ENCODE peak calls at places on chromosomes 12 and 14, in six cellular contexts. U is H54, A is IMR-90, W is A549, P is HepG2, D is HCT116. F is an unnamed sample.

GRCh38 chr12:51910691-51911090 is 3.4 kb downstream of the ACVRL1 start:
- DNase-seq in U (no peak), A (no peak), W (no peak), P (no peak), D (no peak), F (no peak)

GRCh38 chr14:77844802-77845201 is 44.9 kb downstream of the ADCK1 start:
- DNase-seq in U (no peak), A (no peak), W (no peak), P (no peak), D (no peak), F (no peak)

GRCh38 chr14:77086017-77086727 is 11.9 kb upstream of the CIPC start:
- DNase-seq in U (no peak), A (peak), W (peak), P (peak), D (no peak), F (no peak)

GRCh38 chr12:124617615-124618014 is 50.2 kb upstream of the NCOR2 start:
- DNase-seq in U (no peak), A (no peak), W (no peak), P (no peak), D (no peak), F (no peak)

GRCh38 chr12:106632797-106633450 is 50.1 kb downstream of the RFX4 start:
- DNase-seq in U (no peak), A (no peak), W (peak), P (peak), D (peak), F (no peak)

GRCh38 chr12:122366685-122367475 is 55.6 kb downstream of the CLIP1 start:
- DNase-seq in U (peak), A (peak), W (peak), P (peak), D (peak), F (peak)

GRCh38 chr12:104752016-104752415 is 206.1 kb downstream of the SLC41A2 start:
- DNase-seq in U (no peak), A (no peak), W (no peak), P (no peak), D (no peak), F (no peak)

GRCh38 chr12:27970981-27971489 is 1.5 kb downstream of the PTHLH start:
- DNase-seq in U (no peak), A (no peak), W (no peak), P (no peak), D (no peak), F (no peak)

GRCh38 chr14:90184571-90185266 is 71.6 kb upstream of the PSMC1 start:
- DNase-seq in U (no peak), A (no peak), W (no peak), P (no peak), D (no peak), F (no peak)

GRCh38 chr14:77120771-77121743 is 20.5 kb downstream of the ZDHHC22 start:
- DNase-seq in U (no peak), A (no peak), W (no peak), P (no peak), D (no peak), F (no peak)

GRCh38 chr12:101713059-101713682 is 15.7 kb downstream of the CHPT1 start:
- DNase-seq in U (no peak), A (no peak), W (no peak), P (peak), D (no peak), F (no peak)

GRCh38 chr12:119235352-119235751 is 56.6 kb downstream of the HSPB8 start:
- DNase-seq in U (no peak), A (no peak), W (peak), P (no peak), D (no peak), F (no peak)

GRCh38 chr14:51873221-51873893 is 12.9 kb downstream of the GNG2 start:
- DNase-seq in U (peak), A (peak), W (peak), P (no peak), D (peak), F (peak)

GRCh38 chr14:70660967-70661871 is 19.5 kb downstream of the TTC9 start:
- DNase-seq in U (no peak), A (no peak), W (no peak), P (no peak), D (no peak), F (no peak)

GRCh38 chr14:97329701-97330100 is 532.5 kb downstream of the VRK1 start:
- DNase-seq in U (no peak), A (no peak), W (no peak), P (no peak), D (no peak), F (no peak)

GRCh38 chr12:45232771-45233372 is 17.0 kb downstream of the ANO6 start:
- DNase-seq in U (peak), A (peak), W (peak), P (peak), D (peak), F (no peak)

GRCh38 chr14:75299064-75299463 is 20.4 kb downstream of the FOS start:
- DNase-seq in U (no peak), A (no peak), W (no peak), P (no peak), D (no peak), F (no peak)

GRCh38 chr12:58412466-58412865 is 471.1 kb downstream of the ATP23 start:
- DNase-seq in U (no peak), A (no peak), W (no peak), P (no peak), D (no peak), F (peak)

GRCh38 chr14:101369194-101369915 is 191.9 kb upstream of the DIO3 start:
- DNase-seq in U (no peak), A (no peak), W (no peak), P (no peak), D (no peak), F (no peak)

GRCh38 chr12:55996715-55997534 is at the start of gene SUOX:
- DNase-seq in U (peak), A (peak), W (peak), P (peak), D (peak), F (peak)
- TF ChIP-seq POLR2A in U (peak), A (no peak), W (peak), P (peak), D (peak), F (peak)

GRCh38 chr12:12562016-12562483 is 613 bp downstream of the DUSP16 start:
- DNase-seq in U (no peak), A (peak), W (peak), P (no peak), D (no peak), F (peak)

GRCh38 chr12:12560587-12561304 is 1.9 kb downstream of the DUSP16 start:
- DNase-seq in U (peak), A (peak), W (peak), P (peak), D (no peak), F (peak)

GRCh38 chr12:12563529-12563928 is 866 bp upstream of the DUSP16 start:
- DNase-seq in U (no peak), A (peak), W (no peak), P (no peak), D (no peak), F (peak)

GRCh38 chr12:12561305-12562015 is 1.2 kb downstream of the DUSP16 start:
- DNase-seq in U (peak), A (peak), W (peak), P (peak), D (no peak), F (peak)

GRCh38 chr12:12562585-12563245 is at the start of gene DUSP16:
- DNase-seq in U (peak), A (peak), W (peak), P (peak), D (peak), F (peak)
- TF ChIP-seq POLR2A in U (peak), A (peak), W (peak), P (peak), D (peak), F (peak)

DNA sequence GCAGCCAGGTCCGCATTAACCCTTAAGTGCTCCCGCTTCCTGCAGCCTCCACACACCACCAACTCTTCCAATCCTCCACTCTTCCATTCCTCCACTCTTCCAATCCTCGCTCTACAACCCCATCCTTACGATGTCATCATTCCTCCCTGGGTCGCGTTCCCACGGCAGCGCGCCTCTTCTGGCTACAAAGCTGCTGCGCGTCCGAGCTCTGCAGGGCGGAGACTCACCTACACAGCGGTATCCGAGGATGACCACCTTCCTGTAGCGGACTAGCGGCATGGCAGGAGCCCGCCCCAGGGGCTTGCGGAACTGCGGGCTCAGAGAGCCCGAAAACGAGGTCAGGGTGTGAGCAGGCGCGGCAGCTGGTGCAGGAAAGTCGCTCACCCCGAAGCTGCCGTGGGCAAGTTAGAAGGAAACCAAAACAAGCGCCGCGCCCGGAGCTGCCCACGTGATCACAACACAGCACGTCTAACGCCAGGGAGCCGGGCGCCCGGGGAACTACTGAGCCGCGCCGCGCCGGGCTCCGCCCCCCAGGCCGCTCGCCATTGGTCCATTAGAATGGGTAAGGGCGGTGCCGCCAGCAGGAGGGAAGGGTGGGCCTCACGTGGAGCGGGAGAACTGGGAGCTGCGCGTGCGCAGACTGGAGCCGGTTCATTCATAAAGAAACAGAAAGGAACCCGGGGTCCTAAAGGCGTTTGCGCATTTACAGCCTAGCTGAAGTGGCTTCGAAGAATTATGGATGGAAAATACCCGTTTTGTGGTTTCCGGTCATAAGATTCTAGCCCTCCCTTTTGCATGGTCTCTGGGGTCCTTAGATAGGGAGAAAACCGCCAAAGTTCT is at the start of gene RHEBL1:
- DNase-seq in U (peak), A (peak), W (peak), P (peak), D (peak), F (peak)
- TF ChIP-seq POLR2A in U (no peak), A (no peak), W (no peak), P (no peak), D (no peak), F (peak)

DNA sequence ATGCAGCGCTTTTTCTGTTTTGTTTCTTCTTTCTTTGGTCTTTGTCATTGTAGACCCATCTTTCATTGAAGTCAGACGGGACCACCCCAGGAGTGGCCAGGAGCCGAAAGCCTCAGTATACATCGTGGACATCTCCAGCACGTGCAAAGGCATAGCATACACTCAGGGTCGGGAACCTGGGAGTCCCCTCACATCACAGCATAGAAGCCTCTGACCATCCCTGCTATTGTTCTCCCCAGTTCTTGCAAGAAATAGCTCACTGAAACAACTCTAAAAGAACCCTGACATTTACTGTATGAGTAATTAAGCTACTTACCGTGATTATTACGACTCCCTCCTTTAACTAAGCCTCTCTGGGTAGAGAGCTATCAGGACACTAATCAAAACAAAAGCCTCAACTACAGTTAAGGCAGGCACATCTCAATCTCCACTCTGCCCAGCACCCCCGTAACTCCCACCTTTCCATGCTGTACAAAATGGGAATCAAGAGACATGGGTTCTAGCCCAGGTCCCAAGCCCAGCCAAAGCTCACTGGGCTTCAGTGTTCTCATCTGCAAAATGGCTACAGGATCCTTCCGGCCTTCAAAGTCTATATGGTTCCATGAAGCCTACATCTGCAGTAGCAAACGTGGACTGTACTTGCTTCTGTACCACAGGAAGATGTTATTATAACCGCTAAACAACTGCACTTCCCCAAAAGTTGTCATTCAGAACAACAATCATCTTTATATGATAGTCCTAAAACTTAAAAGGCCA is 6.7 kb downstream of the CCDC88C start:
- DNase-seq in U (no peak), A (no peak), W (no peak), P (no peak), D (no peak), F (no peak)
- TF ChIP-seq POLR2A in U (no peak), A (no peak), W (no peak), P (no peak), D (no peak), F (no peak)

GRCh38 chr14:36971263-36971855 is 201.0 kb downstream of the SLC25A21 start:
- DNase-seq in U (no peak), A (no peak), W (no peak), P (no peak), D (no peak), F (peak)
- TF ChIP-seq POLR2A in U (no peak), A (no peak), W (no peak), P (no peak), D (no peak), F (no peak)

DNA sequence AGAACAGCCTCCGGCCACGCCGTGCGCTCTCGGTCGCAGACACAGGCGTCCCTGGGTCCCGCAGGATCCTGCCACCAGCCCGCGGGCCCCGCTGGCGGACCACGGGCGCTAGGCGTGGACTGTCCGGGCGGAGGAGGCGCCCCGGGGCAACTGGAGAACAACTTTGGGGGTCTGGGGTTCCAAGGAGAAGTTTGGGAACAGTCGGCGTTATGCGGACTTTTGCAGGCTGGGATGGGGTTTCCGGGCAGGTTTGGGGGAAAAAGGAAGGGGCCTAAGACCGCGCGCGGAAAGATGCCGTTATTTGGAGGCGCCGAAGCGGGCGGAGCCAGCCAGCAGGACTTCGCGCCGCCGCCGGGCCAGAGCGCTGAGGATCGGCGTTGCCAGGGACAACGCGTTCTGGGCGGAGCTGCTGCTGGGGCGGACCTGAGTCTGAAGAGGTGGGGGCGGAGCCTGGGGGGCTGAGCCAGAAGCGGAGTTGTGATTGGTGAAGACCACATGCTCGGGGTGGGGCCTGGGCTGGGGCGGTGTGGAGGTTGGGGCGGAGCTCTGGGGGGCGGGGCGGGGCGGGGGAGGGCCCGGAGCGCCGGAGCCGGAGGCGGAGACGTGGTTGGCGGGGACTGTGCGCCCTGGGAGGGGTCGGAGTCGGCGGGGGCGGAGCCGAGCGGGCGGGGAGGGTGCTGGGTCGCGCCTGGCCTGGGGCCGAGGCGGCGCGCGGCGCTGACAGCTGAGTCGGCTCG is at the start of gene CYP46A1:
- DNase-seq in U (peak), A (peak), W (peak), P (peak), D (peak), F (peak)
- TF ChIP-seq POLR2A in U (peak), A (no peak), W (peak), P (peak), D (no peak), F (peak)

GRCh38 chr12:6643569-6644256 is 3.5 kb downstream of the ACRBP start:
- DNase-seq in U (no peak), A (no peak), W (no peak), P (no peak), D (no peak), F (no peak)

GRCh38 chr12:6644257-6644596 is 3.0 kb downstream of the ACRBP start:
- DNase-seq in U (no peak), A (no peak), W (no peak), P (no peak), D (no peak), F (no peak)

GRCh38 chr12:6646276-6647082 is 753 bp downstream of the ACRBP start:
- DNase-seq in U (no peak), A (no peak), W (no peak), P (no peak), D (no peak), F (no peak)

GRCh38 chr12:6644903-6645302 is 2.3 kb downstream of the ACRBP start:
- DNase-seq in U (no peak), A (no peak), W (no peak), P (no peak), D (no peak), F (no peak)

GRCh38 chr12:6647083-6647604 is at the start of gene ACRBP:
- DNase-seq in U (no peak), A (peak), W (no peak), P (no peak), D (no peak), F (peak)
- TF ChIP-seq POLR2A in U (no peak), A (no peak), W (no peak), P (no peak), D (no peak), F (peak)

GRCh38 chr14:23327947-23328744 is 6.9 kb downstream of the PABPN1 start:
- DNase-seq in U (peak), A (peak), W (peak), P (peak), D (peak), F (peak)

GRCh38 chr14:23323838-23324454 is 2.7 kb downstream of the PABPN1 start:
- DNase-seq in U (no peak), A (no peak), W (no peak), P (no peak), D (no peak), F (no peak)

GRCh38 chr14:23324455-23324846 is 3.2 kb downstream of the PABPN1 start:
- DNase-seq in U (no peak), A (no peak), W (no peak), P (no peak), D (no peak), F (no peak)

GRCh38 chr14:23324993-23325392 is 3.7 kb downstream of the PABPN1 start:
- DNase-seq in U (no peak), A (no peak), W (no peak), P (no peak), D (no peak), F (no peak)

DNA sequence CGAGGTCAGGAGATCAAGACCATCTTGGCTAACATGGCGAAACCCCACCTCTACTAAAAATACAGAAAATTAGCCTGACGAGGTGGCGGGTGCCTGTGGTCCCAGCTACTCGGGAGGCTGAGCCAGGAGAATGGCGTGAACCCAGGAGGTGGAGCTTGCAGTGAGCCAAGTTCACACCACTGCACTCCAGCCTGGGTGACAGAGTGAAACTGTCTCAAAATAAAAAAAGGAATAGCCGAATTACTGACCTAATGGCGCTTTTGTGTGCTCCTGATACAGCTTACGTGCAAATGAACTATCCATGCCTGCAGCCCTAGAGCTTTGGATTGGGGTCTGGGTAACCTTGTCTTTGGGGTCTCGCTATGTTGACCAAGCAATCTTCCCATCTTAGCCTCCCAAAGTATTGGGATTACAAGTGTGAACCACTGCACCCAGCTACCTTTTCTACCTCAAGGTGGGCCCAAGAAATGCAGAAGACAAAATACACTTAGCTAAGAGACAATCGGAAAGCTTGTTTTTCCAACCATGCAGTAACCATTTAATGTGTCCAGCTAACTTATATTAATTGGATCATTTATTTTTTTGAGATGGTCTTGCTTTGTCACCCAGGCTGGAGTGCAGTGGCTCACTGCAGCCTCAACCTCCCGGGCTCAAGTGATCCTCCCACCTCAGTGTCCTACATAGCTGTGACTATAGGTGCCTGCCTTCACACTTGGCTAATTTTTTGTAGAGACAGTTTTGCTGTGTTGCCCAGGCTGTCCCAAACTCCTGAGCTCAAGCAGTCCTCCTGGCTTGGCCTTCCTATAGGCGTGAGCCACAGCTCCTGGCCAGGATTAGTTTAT is 5.5 kb downstream of the PABPN1 start:
- DNase-seq in U (no peak), A (no peak), W (no peak), P (no peak), D (no peak), F (no peak)
- TF ChIP-seq POLR2A in U (no peak), A (peak), W (peak), P (peak), D (no peak), F (no peak)

F was measured in erythroblast.